ENCODE peak calls at places on chromosomes 12 and 14, in eight cellular contexts. One of them, this sample, is unnamed.

GRCh38 chr14:38125484-38125912 is 82.2 kb upstream of the SSTR1 start:
- DNase-seq in GM12878: no peak
- DNase-seq in esophagus muscularis mucosa: no peak
- DNase-seq in upper lobe of left lung: no peak
- DNase-seq in K562: no peak
- DNase-seq in suprapubic skin: no peak
- DNase-seq in SK-N-SH: no peak
- DNase-seq in sigmoid colon: no peak
- DNase-seq in this sample: no peak

GRCh38 chr12:22100952-22101748 is 55.1 kb downstream of the CMAS start:
- DNase-seq in GM12878: peak; percentile 13
- DNase-seq in esophagus muscularis mucosa: no peak
- DNase-seq in upper lobe of left lung: peak; percentile 67
- DNase-seq in K562: peak; percentile 40
- DNase-seq in suprapubic skin: no peak
- DNase-seq in SK-N-SH: no peak
- DNase-seq in sigmoid colon: no peak
- DNase-seq in this sample: peak; percentile 46

GRCh38 chr12:65602579-65603295 is 221.5 kb upstream of the HMGA2 start:
- DNase-seq in GM12878: no peak
- DNase-seq in esophagus muscularis mucosa: no peak
- DNase-seq in upper lobe of left lung: peak; percentile 81
- DNase-seq in K562: peak; percentile 84
- DNase-seq in suprapubic skin: peak; percentile 84
- DNase-seq in SK-N-SH: peak; percentile 35
- DNase-seq in sigmoid colon: peak; percentile 76
- DNase-seq in this sample: peak; percentile 75

GRCh38 chr14:102675396-102675795 is 82.9 kb downstream of the RCOR1 start:
- DNase-seq in GM12878: no peak
- DNase-seq in esophagus muscularis mucosa: no peak
- DNase-seq in upper lobe of left lung: no peak
- DNase-seq in K562: no peak
- DNase-seq in suprapubic skin: no peak
- DNase-seq in SK-N-SH: no peak
- DNase-seq in sigmoid colon: no peak
- DNase-seq in this sample: no peak

GRCh38 chr12:90974286-90974685 is 19.3 kb upstream of the CCER1 start:
- DNase-seq in GM12878: no peak
- DNase-seq in esophagus muscularis mucosa: no peak
- DNase-seq in upper lobe of left lung: no peak
- DNase-seq in K562: no peak
- DNase-seq in suprapubic skin: no peak
- DNase-seq in SK-N-SH: no peak
- DNase-seq in sigmoid colon: no peak
- DNase-seq in this sample: no peak

GRCh38 chr12:62846506-62846905 is 88.4 kb downstream of the PPM1H start:
- DNase-seq in GM12878: no peak
- DNase-seq in esophagus muscularis mucosa: no peak
- DNase-seq in upper lobe of left lung: no peak
- DNase-seq in K562: no peak
- DNase-seq in suprapubic skin: no peak
- DNase-seq in SK-N-SH: no peak
- DNase-seq in sigmoid colon: no peak
- DNase-seq in this sample: no peak

GRCh38 chr12:49698619-49699545 is 8.3 kb downstream of the FMNL3 start:
- DNase-seq in GM12878: peak; percentile 91
- DNase-seq in esophagus muscularis mucosa: no peak
- DNase-seq in upper lobe of left lung: peak; percentile 32
- DNase-seq in K562: peak; percentile 43
- DNase-seq in suprapubic skin: no peak
- DNase-seq in SK-N-SH: no peak
- DNase-seq in sigmoid colon: peak; percentile 64
- DNase-seq in this sample: no peak

GRCh38 chr14:58455593-58456265 is 28.2 kb downstream of the KIAA0586 start:
- DNase-seq in GM12878: no peak
- DNase-seq in esophagus muscularis mucosa: no peak
- DNase-seq in upper lobe of left lung: no peak
- DNase-seq in K562: no peak
- DNase-seq in suprapubic skin: no peak
- DNase-seq in SK-N-SH: no peak
- DNase-seq in sigmoid colon: no peak
- DNase-seq in this sample: no peak

GRCh38 chr12:42140901-42141300 is 3.8 kb downstream of the GXYLT1 start:
- DNase-seq in GM12878: no peak
- DNase-seq in esophagus muscularis mucosa: no peak
- DNase-seq in upper lobe of left lung: peak; percentile 38
- DNase-seq in K562: no peak
- DNase-seq in suprapubic skin: no peak
- DNase-seq in SK-N-SH: no peak
- DNase-seq in sigmoid colon: no peak
- DNase-seq in this sample: no peak

GRCh38 chr14:85165091-85165490 is 364.9 kb upstream of the FLRT2 start:
- DNase-seq in GM12878: no peak
- DNase-seq in esophagus muscularis mucosa: no peak
- DNase-seq in upper lobe of left lung: no peak
- DNase-seq in K562: no peak
- DNase-seq in suprapubic skin: no peak
- DNase-seq in SK-N-SH: no peak
- DNase-seq in sigmoid colon: no peak
- DNase-seq in this sample: no peak

GRCh38 chr14:64920465-64920864 is 6.2 kb downstream of the CHURC1 start:
- DNase-seq in GM12878: no peak
- DNase-seq in esophagus muscularis mucosa: no peak
- DNase-seq in upper lobe of left lung: no peak
- DNase-seq in K562: no peak
- DNase-seq in suprapubic skin: no peak
- DNase-seq in SK-N-SH: no peak
- DNase-seq in sigmoid colon: no peak
- DNase-seq in this sample: no peak

GRCh38 chr12:48995061-48995879 is 3.9 kb downstream of the DDN start:
- DNase-seq in GM12878: no peak
- DNase-seq in esophagus muscularis mucosa: peak; percentile 96
- DNase-seq in upper lobe of left lung: peak; percentile 87
- DNase-seq in K562: peak; percentile 84
- DNase-seq in suprapubic skin: peak; percentile 90
- DNase-seq in SK-N-SH: peak; percentile 98
- DNase-seq in sigmoid colon: peak; percentile 89
- DNase-seq in this sample: peak; percentile 86

GRCh38 chr12:130456375-130457199 is 118.9 kb downstream of the PIWIL1 start:
- DNase-seq in GM12878: no peak
- DNase-seq in esophagus muscularis mucosa: no peak
- DNase-seq in upper lobe of left lung: no peak
- DNase-seq in K562: no peak
- DNase-seq in suprapubic skin: no peak
- DNase-seq in SK-N-SH: no peak
- DNase-seq in sigmoid colon: no peak
- DNase-seq in this sample: peak; percentile 68

GRCh38 chr12:49872381-49872780 is 29.5 kb upstream of the BCDIN3D start:
- DNase-seq in GM12878: no peak
- DNase-seq in esophagus muscularis mucosa: no peak
- DNase-seq in upper lobe of left lung: no peak
- DNase-seq in K562: no peak
- DNase-seq in suprapubic skin: no peak
- DNase-seq in SK-N-SH: no peak
- DNase-seq in sigmoid colon: no peak
- DNase-seq in this sample: no peak

GRCh38 chr14:35122696-35123387 is 490 bp downstream of the PRORP start:
- DNase-seq in GM12878: no peak
- DNase-seq in esophagus muscularis mucosa: no peak
- DNase-seq in upper lobe of left lung: peak; percentile 30
- DNase-seq in K562: peak; percentile 18
- DNase-seq in suprapubic skin: no peak
- DNase-seq in SK-N-SH: peak; percentile 10
- DNase-seq in sigmoid colon: no peak
- DNase-seq in this sample: no peak

GRCh38 chr14:93705513-93706156 is 82.7 kb downstream of the PRIMA1 start:
- DNase-seq in GM12878: no peak
- DNase-seq in esophagus muscularis mucosa: peak; percentile 74
- DNase-seq in upper lobe of left lung: no peak
- DNase-seq in K562: no peak
- DNase-seq in suprapubic skin: no peak
- DNase-seq in SK-N-SH: no peak
- DNase-seq in sigmoid colon: peak; percentile 33
- DNase-seq in this sample: no peak

GRCh38 chr12:115375188-115375991 is 691.4 kb upstream of the TBX3 start:
- DNase-seq in GM12878: peak; percentile 65
- DNase-seq in esophagus muscularis mucosa: peak; percentile 45
- DNase-seq in upper lobe of left lung: no peak
- DNase-seq in K562: no peak
- DNase-seq in suprapubic skin: no peak
- DNase-seq in SK-N-SH: no peak
- DNase-seq in sigmoid colon: no peak
- DNase-seq in this sample: no peak

GRCh38 chr12:131105736-131106356 is 152.1 kb downstream of the ADGRD1 start:
- DNase-seq in GM12878: no peak
- DNase-seq in esophagus muscularis mucosa: no peak
- DNase-seq in upper lobe of left lung: peak; percentile 18
- DNase-seq in K562: no peak
- DNase-seq in suprapubic skin: peak; percentile 70
- DNase-seq in SK-N-SH: no peak
- DNase-seq in sigmoid colon: no peak
- DNase-seq in this sample: no peak

GRCh38 chr12:105032703-105033357 is 46.7 kb downstream of the NOPCHAP1 start:
- DNase-seq in GM12878: no peak
- DNase-seq in esophagus muscularis mucosa: no peak
- DNase-seq in upper lobe of left lung: no peak
- DNase-seq in K562: no peak
- DNase-seq in suprapubic skin: no peak
- DNase-seq in SK-N-SH: no peak
- DNase-seq in sigmoid colon: no peak
- DNase-seq in this sample: no peak

GRCh38 chr14:51004352-51004800 is 60.1 kb upstream of the PYGL start:
- DNase-seq in GM12878: no peak
- DNase-seq in esophagus muscularis mucosa: no peak
- DNase-seq in upper lobe of left lung: peak; percentile 79
- DNase-seq in K562: no peak
- DNase-seq in suprapubic skin: no peak
- DNase-seq in SK-N-SH: no peak
- DNase-seq in sigmoid colon: peak; percentile 76
- DNase-seq in this sample: no peak

GRCh38 chr14:23127861-23128260 is 8.8 kb upstream of the CEBPE start:
- DNase-seq in GM12878: no peak
- DNase-seq in esophagus muscularis mucosa: no peak
- DNase-seq in upper lobe of left lung: no peak
- DNase-seq in K562: no peak
- DNase-seq in suprapubic skin: no peak
- DNase-seq in SK-N-SH: no peak
- DNase-seq in sigmoid colon: no peak
- DNase-seq in this sample: no peak
- TF ChIP-seq POLR2AphosphoS5 in GM12878: no peak
- TF ChIP-seq POLR2AphosphoS5 in esophagus muscularis mucosa: no peak
- TF ChIP-seq POLR2AphosphoS5 in upper lobe of left lung: no peak
- TF ChIP-seq POLR2AphosphoS5 in K562: no peak
- TF ChIP-seq POLR2AphosphoS5 in suprapubic skin: no peak
- TF ChIP-seq POLR2AphosphoS5 in SK-N-SH: no peak
- TF ChIP-seq POLR2AphosphoS5 in sigmoid colon: no peak
- TF ChIP-seq POLR2AphosphoS5 in this sample: no peak

GRCh38 chr14:60482743-60483142 is 3.1 kb downstream of the C14orf39 start:
- DNase-seq in GM12878: no peak
- DNase-seq in esophagus muscularis mucosa: no peak
- DNase-seq in upper lobe of left lung: no peak
- DNase-seq in K562: no peak
- DNase-seq in suprapubic skin: no peak
- DNase-seq in SK-N-SH: no peak
- DNase-seq in sigmoid colon: no peak
- DNase-seq in this sample: no peak
- TF ChIP-seq EP300 in GM12878: no peak
- TF ChIP-seq EP300 in esophagus muscularis mucosa: no peak
- TF ChIP-seq EP300 in upper lobe of left lung: no peak
- TF ChIP-seq EP300 in K562: no peak
- TF ChIP-seq EP300 in suprapubic skin: no peak
- TF ChIP-seq EP300 in SK-N-SH: no peak
- TF ChIP-seq EP300 in sigmoid colon: no peak
- TF ChIP-seq EP300 in this sample: no peak

DNA sequence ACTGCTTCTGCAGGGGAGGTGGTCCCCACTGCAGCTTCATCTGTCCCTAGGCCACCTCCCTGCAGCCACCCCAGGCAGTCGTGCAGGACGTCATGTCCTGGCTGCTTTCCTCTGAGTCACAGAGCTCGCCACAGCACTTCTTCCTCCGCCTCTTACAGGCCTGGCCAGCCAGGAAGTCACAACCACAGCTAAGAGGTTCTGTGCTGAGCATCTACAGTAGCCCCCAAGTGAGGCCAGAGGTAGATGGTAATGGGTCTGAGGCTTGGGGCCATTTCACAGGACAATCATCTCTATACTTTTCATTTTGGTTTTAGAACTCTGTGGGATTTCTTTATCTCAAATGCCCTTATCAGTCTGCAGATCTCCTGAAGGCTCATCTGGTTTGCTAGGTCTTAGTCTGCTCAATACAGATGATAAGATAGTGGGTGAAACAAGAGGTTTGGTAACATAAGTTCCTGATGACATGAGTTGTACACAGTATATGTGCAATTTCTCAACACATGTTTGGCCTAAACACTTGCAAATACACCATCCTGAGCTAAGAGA is 106.4 kb downstream of the ARF6 start:
- DNase-seq in GM12878: no peak
- DNase-seq in esophagus muscularis mucosa: no peak
- DNase-seq in upper lobe of left lung: peak; percentile 93
- DNase-seq in K562: peak; percentile 77
- DNase-seq in suprapubic skin: peak; percentile 93
- DNase-seq in SK-N-SH: peak; percentile 58
- DNase-seq in sigmoid colon: peak; percentile 89
- DNase-seq in this sample: peak; percentile 86
- TF ChIP-seq POLR2AphosphoS5 in GM12878: peak; percentile 89
- TF ChIP-seq POLR2AphosphoS5 in esophagus muscularis mucosa: peak; percentile 69
- TF ChIP-seq POLR2AphosphoS5 in upper lobe of left lung: peak; percentile 81
- TF ChIP-seq POLR2AphosphoS5 in K562: no peak
- TF ChIP-seq POLR2AphosphoS5 in suprapubic skin: peak; percentile 85
- TF ChIP-seq POLR2AphosphoS5 in SK-N-SH: no peak
- TF ChIP-seq POLR2AphosphoS5 in sigmoid colon: peak; percentile 73
- TF ChIP-seq POLR2AphosphoS5 in this sample: peak; percentile 87

DNA sequence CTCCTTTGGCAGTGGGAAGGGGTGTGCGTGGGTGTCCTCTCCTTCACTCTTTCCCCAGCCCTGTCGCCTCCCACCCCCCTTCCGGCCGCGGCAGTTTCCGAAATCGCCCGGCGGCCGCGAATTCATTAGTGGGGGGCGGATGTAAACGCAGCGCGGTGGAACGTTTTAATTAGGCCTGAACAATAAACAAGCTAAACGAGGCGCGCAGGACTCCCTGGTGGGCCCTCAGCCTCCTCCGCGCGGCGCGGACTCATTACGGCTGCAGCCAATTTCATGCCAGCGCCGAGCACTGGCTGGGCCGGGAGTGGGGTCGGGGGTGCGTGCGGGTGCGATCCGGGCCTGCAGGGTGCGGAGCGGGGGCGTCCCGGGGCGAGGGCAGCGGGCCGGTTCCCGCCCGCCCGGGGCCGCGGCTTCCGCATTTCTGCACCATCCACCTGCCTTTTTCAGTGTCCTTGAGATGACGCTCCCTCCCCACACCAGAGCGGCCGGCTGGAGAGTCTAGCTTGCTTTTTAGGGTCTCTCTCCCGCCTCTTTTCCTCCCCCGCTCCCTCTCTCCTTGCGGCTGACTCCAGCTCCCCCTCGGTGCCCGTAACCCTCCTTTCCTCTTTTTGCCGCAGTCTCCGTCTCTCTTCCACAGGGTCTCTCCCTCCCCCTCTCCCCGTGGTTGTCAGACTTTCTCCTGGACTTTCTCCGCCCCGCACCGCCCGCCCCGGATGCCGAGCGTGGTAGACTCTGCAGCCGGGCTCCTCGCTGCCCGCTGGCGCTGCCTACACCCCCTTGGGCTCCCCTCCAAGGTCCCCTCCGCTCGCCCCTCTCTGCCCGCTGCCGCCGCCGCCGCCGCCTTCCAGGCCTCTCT is at the start of gene CISTR:
- DNase-seq in GM12878: no peak
- DNase-seq in esophagus muscularis mucosa: no peak
- DNase-seq in upper lobe of left lung: peak; percentile 51
- DNase-seq in K562: no peak
- DNase-seq in suprapubic skin: no peak
- DNase-seq in SK-N-SH: peak; percentile 66
- DNase-seq in sigmoid colon: no peak
- DNase-seq in this sample: no peak
- TF ChIP-seq EP300 in GM12878: no peak
- TF ChIP-seq EP300 in esophagus muscularis mucosa: no peak
- TF ChIP-seq EP300 in upper lobe of left lung: no peak
- TF ChIP-seq EP300 in K562: no peak
- TF ChIP-seq EP300 in suprapubic skin: no peak
- TF ChIP-seq EP300 in SK-N-SH: no peak
- TF ChIP-seq EP300 in sigmoid colon: no peak
- TF ChIP-seq EP300 in this sample: no peak